ENCODE peak calls at places on chromosomes 2 and 18, in eight cellular contexts. P, U, X, A, Z, K, H and E are unnamed samples.

GRCh38 chr18:28831908-28832307 is 655.0 kb upstream of the CDH2 start:
- DNase-seq in P (no peak), U (no peak), X (no peak), A (no peak), Z (no peak), K (no peak), H (no peak), E (no peak)

GRCh38 chr2:217468042-217468441 is 534.8 kb downstream of the TNS1 start:
- DNase-seq in P (no peak), U (no peak), X (no peak), A (no peak), Z (no peak), K (no peak), H (no peak), E (no peak)

GRCh38 chr18:10727477-10727876 is 201.7 kb downstream of the NAPG start:
- DNase-seq in P (no peak), U (no peak), X (no peak), A (no peak), Z (no peak), K (no peak), H (peak; percentile 13), E (peak; percentile 14)

GRCh38 chr2:237497820-237498128 is 10.7 kb downstream of the MLPH start:
- DNase-seq in P (no peak), U (no peak), X (no peak), A (no peak), Z (no peak), K (no peak), H (peak; percentile 82), E (peak; percentile 42)

GRCh38 chr18:30280861-30281470 is 761.6 kb downstream of the DSC3 start:
- DNase-seq in P (peak; percentile 38), U (peak; percentile 1), X (no peak), A (peak; percentile 7), Z (peak; percentile 34), K (peak; percentile 25), H (peak; percentile 49), E (peak; percentile 78)

GRCh38 chr18:79902640-79903039 is 48.8 kb downstream of the SLC66A2 start:
- DNase-seq in P (no peak), U (no peak), X (peak; percentile 43), A (no peak), Z (no peak), K (no peak), H (no peak), E (no peak)

GRCh38 chr18:3060667-3061580 is 48.0 kb upstream of the LPIN2 start:
- DNase-seq in P (no peak), U (no peak), X (no peak), A (peak; percentile 40), Z (no peak), K (no peak), H (no peak), E (no peak)

GRCh38 chr2:127569274-127570065 is 34.0 kb downstream of the MYO7B start:
- DNase-seq in P (no peak), U (peak; percentile 16), X (no peak), A (peak; percentile 81), Z (no peak), K (no peak), H (peak; percentile 79), E (peak; percentile 91)

GRCh38 chr2:24360050-24360962 is at the start of gene ITSN2:
- DNase-seq in P (no peak), U (peak; percentile 62), X (peak; percentile 90), A (peak; percentile 88), Z (peak; percentile 48), K (peak; percentile 83), H (peak; percentile 64), E (peak; percentile 50)

GRCh38 chr2:161426788-161427412 is 10.8 kb downstream of the TBR1 start:
- DNase-seq in P (no peak), U (no peak), X (no peak), A (no peak), Z (no peak), K (peak; percentile 35), H (peak; percentile 23), E (peak; percentile 43)

GRCh38 chr2:224127871-224128501 is 88.9 kb upstream of the SERPINE2 start:
- DNase-seq in P (no peak), U (no peak), X (no peak), A (peak; percentile 10), Z (no peak), K (no peak), H (peak; percentile 64), E (peak; percentile 86)

GRCh38 chr2:9106338-9107167 is 100.1 kb upstream of the ASAP2 start:
- DNase-seq in P (no peak), U (no peak), X (no peak), A (peak; percentile 14), Z (no peak), K (no peak), H (no peak), E (peak; percentile 38)

GRCh38 chr18:48534364-48534763 is 4.5 kb upstream of the CTIF start:
- DNase-seq in P (no peak), U (no peak), X (no peak), A (peak; percentile 65), Z (no peak), K (no peak), H (peak; percentile 59), E (peak; percentile 39)

GRCh38 chr2:174633621-174633927 is 36.0 kb upstream of the WIPF1 start:
- DNase-seq in P (no peak), U (no peak), X (no peak), A (no peak), Z (no peak), K (no peak), H (peak; percentile 38), E (peak; percentile 46)

GRCh38 chr2:160731415-160731814 is 237.8 kb upstream of the RBMS1 start:
- DNase-seq in P (no peak), U (no peak), X (no peak), A (no peak), Z (no peak), K (no peak), H (no peak), E (no peak)

GRCh38 chr2:109009920-109010610 is 21.0 kb upstream of the EDAR start:
- DNase-seq in P (no peak), U (peak; percentile 24), X (no peak), A (no peak), Z (no peak), K (no peak), H (peak; percentile 28), E (peak; percentile 42)

GRCh38 chr2:157190151-157190550 is 67.4 kb upstream of the GALNT5 start:
- DNase-seq in P (no peak), U (peak; percentile 10), X (no peak), A (no peak), Z (no peak), K (no peak), H (peak; percentile 70), E (peak; percentile 67)

GRCh38 chr2:226995625-226996041 is 159.8 kb downstream of the RHBDD1 start:
- DNase-seq in P (no peak), U (peak; percentile 34), X (no peak), A (peak; percentile 92), Z (peak; percentile 99), K (no peak), H (peak; percentile 76), E (peak; percentile 74)

GRCh38 chr2:16546128-16546754 is 119.4 kb downstream of the CYRIA start:
- DNase-seq in P (no peak), U (peak; percentile 26), X (no peak), A (peak; percentile 15), Z (no peak), K (peak; percentile 20), H (no peak), E (peak; percentile 4)

GRCh38 chr2:223270538-223270937 is 218.5 kb downstream of the KCNE4 start:
- DNase-seq in P (no peak), U (no peak), X (no peak), A (no peak), Z (no peak), K (no peak), H (no peak), E (no peak)

GRCh38 chr18:36294031-36294430 is 3.5 kb upstream of the FHOD3 start:
- DNase-seq in P (no peak), U (no peak), X (no peak), A (no peak), Z (no peak), K (no peak), H (peak; percentile 79), E (no peak)

GRCh38 chr2:176133366-176133765 is 3.9 kb downstream of the HOXD8 start:
- DNase-seq in P (no peak), U (no peak), X (no peak), A (no peak), Z (no peak), K (no peak), H (no peak), E (no peak)

GRCh38 chr18:63763831-63764600 is 11.2 kb upstream of the SERPINB7 start:
- DNase-seq in P (no peak), U (no peak), X (no peak), A (no peak), Z (no peak), K (no peak), H (peak; percentile 47), E (peak; percentile 24)

GRCh38 chr2:15860760-15861159 is 79.6 kb upstream of the MYCN start:
- DNase-seq in P (no peak), U (no peak), X (no peak), A (no peak), Z (no peak), K (no peak), H (no peak), E (no peak)

GRCh38 chr18:58167073-58167472 is 123.0 kb downstream of the NEDD4L start:
- DNase-seq in P (no peak), U (no peak), X (no peak), A (no peak), Z (no peak), K (no peak), H (no peak), E (no peak)

GRCh38 chr2:71566271-71566858 is 113.0 kb downstream of the DYSF start:
- DNase-seq in P (no peak), U (no peak), X (no peak), A (no peak), Z (no peak), K (no peak), H (peak; percentile 68), E (peak; percentile 41)
- TF ChIP-seq CTCF in P (no peak), U (no peak), X (no peak), A (no peak), Z (no peak), K (no peak), H (no peak), E (no peak)

GRCh38 chr18:50722311-50722710 is 97.5 kb downstream of the MRO start:
- DNase-seq in P (no peak), U (no peak), X (no peak), A (no peak), Z (no peak), K (no peak), H (no peak), E (no peak)
- TF ChIP-seq CTCF in P (no peak), U (no peak), X (no peak), A (no peak), Z (no peak), K (no peak), H (no peak), E (no peak)

DNA sequence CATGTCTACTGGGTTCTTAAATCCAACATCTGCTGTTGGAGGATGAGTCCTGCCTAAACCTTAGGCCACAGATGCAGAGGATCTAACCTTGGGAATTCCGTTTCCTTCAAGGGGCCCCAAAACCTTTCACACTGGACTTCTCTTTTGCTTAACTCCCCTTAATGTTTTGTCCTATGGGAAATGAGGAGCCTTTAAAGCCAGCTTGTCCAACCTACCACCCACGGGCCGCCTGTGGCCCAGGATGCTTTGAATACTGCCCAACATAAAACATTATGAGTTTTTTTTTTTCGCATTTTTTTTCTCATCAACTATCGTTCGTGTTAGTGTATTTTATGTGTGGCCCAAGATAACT is 157.2 kb upstream of the SLC1A4 start:
- DNase-seq in P (no peak), U (peak; percentile 11), X (no peak), A (no peak), Z (no peak), K (no peak), H (no peak), E (no peak)
- TF ChIP-seq CTCF in P (peak; percentile 46), U (peak; percentile 23), X (no peak), A (no peak), Z (no peak), K (no peak), H (no peak), E (no peak)

GRCh38 chr2:153622285-153622684 is 143.7 kb upstream of the RPRM start:
- DNase-seq in P (no peak), U (no peak), X (no peak), A (no peak), Z (no peak), K (no peak), H (no peak), E (no peak)
- TF ChIP-seq CTCF in P (peak; percentile 21), U (no peak), X (no peak), A (no peak), Z (peak; percentile 12), K (no peak), H (no peak), E (no peak)